ENCODE peak calls at places on chromosomes 16 and 17, in eight cellular contexts. U is left ventricle myocardium inferior, Q is A549, S is heart right ventricle, O is right atrium auricular region, C is testis, A is body of pancreas, H is AG04450. X is an unnamed sample.

GRCh38 chr16:49889725-49890397 is 33.9 kb upstream of the ZNF423 start:
- DNase-seq in U (no peak), Q (no peak), S (no peak), O (no peak), C (no peak), A (no peak), H (no peak), X (peak; percentile 19)

GRCh38 chr17:71828182-71828596 is 292.6 kb upstream of the SOX9 start:
- DNase-seq in U (no peak), Q (no peak), S (no peak), O (no peak), C (no peak), A (no peak), H (no peak), X (no peak)

GRCh38 chr17:9360610-9361571 is 214.7 kb downstream of the STX8 start:
- DNase-seq in U (no peak), Q (peak; percentile 83), S (peak; percentile 11), O (no peak), C (peak; percentile 68), A (peak; percentile 34), H (peak; percentile 67), X (peak; percentile 19)

GRCh38 chr17:47707056-47707791 is 13.3 kb downstream of the TBKBP1 start:
- DNase-seq in U (no peak), Q (no peak), S (no peak), O (no peak), C (no peak), A (no peak), H (no peak), X (no peak)

GRCh38 chr17:39808409-39808997 is 55.6 kb downstream of the IKZF3 start:
- DNase-seq in U (no peak), Q (no peak), S (no peak), O (no peak), C (no peak), A (no peak), H (no peak), X (no peak)

GRCh38 chr17:61452301-61453290 is at the start of gene TBX4:
- DNase-seq in U (no peak), Q (no peak), S (no peak), O (peak; percentile 49), C (no peak), A (no peak), H (no peak), X (no peak)

GRCh38 chr16:69747115-69747514 is 7.6 kb downstream of the NOB1 start:
- DNase-seq in U (no peak), Q (no peak), S (no peak), O (no peak), C (no peak), A (no peak), H (no peak), X (no peak)

GRCh38 chr17:42814633-42815399 is 9.3 kb downstream of the BECN1 start:
- DNase-seq in U (no peak), Q (no peak), S (no peak), O (no peak), C (no peak), A (no peak), H (no peak), X (no peak)

GRCh38 chr17:19410875-19411291 is at the start of gene RNF112:
- DNase-seq in U (peak; percentile 41), Q (no peak), S (no peak), O (no peak), C (no peak), A (no peak), H (no peak), X (no peak)

GRCh38 chr16:76081936-76082335 is 195.3 kb upstream of the CNTNAP4 start:
- DNase-seq in U (no peak), Q (no peak), S (no peak), O (no peak), C (no peak), A (no peak), H (no peak), X (no peak)

GRCh38 chr16:28192811-28193529 is 18.8 kb downstream of the XPO6 start:
- DNase-seq in U (no peak), Q (no peak), S (no peak), O (no peak), C (no peak), A (no peak), H (no peak), X (no peak)
- TF ChIP-seq CTCF in U (no peak), Q (no peak), S (no peak), O (no peak), C (no peak), A (no peak), H (no peak), X (no peak)

GRCh38 chr17:65054602-65055001 is 1.9 kb downstream of the GNA13 start:
- DNase-seq in U (no peak), Q (no peak), S (no peak), O (no peak), C (no peak), A (no peak), H (no peak), X (no peak)
- H3K27ac ChIP-seq in U (peak overlapping the region; percentile 99), Q (peak overlapping the region; percentile 97), S (peak overlapping the region; percentile 99), O (peak overlapping the region; percentile 99), C (peak overlapping the region; percentile 99), A (no peak overlapping the region), H (no peak overlapping the region), X (peak overlapping the region; percentile 33)

GRCh38 chr16:2046889-2047329 is 725 bp downstream of the NTHL1 start:
- DNase-seq in U (no peak), Q (no peak), S (no peak), O (no peak), C (no peak), A (no peak), H (no peak), X (no peak)

GRCh38 chr16:2048116-2048543 is 345 bp downstream of the TSC2 start:
- DNase-seq in U (no peak), Q (no peak), S (no peak), O (no peak), C (peak; percentile 44), A (no peak), H (no peak), X (no peak)

GRCh38 chr16:2046125-2046888 is 1.3 kb downstream of the NTHL1 start:
- DNase-seq in U (no peak), Q (no peak), S (no peak), O (no peak), C (no peak), A (no peak), H (no peak), X (no peak)

GRCh38 chr16:2044541-2044940 is 3.1 kb downstream of the NTHL1 start:
- DNase-seq in U (no peak), Q (no peak), S (no peak), O (no peak), C (no peak), A (no peak), H (no peak), X (no peak)

GRCh38 chr16:2047330-2048115 is at the start of the genes NTHL1 and TSC2:
- DNase-seq in U (peak; percentile 97), Q (peak; percentile 98), S (peak; percentile 97), O (peak; percentile 99), C (peak; percentile 98), A (peak; percentile 96), H (peak; percentile 88), X (peak; percentile 90)
- TF ChIP-seq CTCF in U (peak; percentile 51), Q (peak; percentile 29), S (peak; percentile 73), O (peak; percentile 52), C (peak; percentile 51), A (peak; percentile 74), H (peak; percentile 44), X (no peak)

GRCh38 chr17:50087246-50087911 is 7.8 kb upstream of the PDK2 start:
- DNase-seq in U (peak; percentile 74), Q (peak; percentile 87), S (peak; percentile 63), O (peak; percentile 75), C (peak; percentile 79), A (peak; percentile 77), H (peak; percentile 48), X (peak; percentile 60)
- H3K27ac ChIP-seq in U (no peak overlapping the region), Q (no peak overlapping the region), S (no peak overlapping the region), O (no peak overlapping the region), C (no peak overlapping the region), A (no peak overlapping the region), H (no peak overlapping the region), X (peak overlapping the region; percentile 85)

GRCh38 chr17:5668557-5669138 is 84.3 kb upstream of the NLRP1 start:
- DNase-seq in U (no peak), Q (no peak), S (no peak), O (no peak), C (no peak), A (no peak), H (no peak), X (no peak)

GRCh38 chr17:5665164-5665563 is 80.9 kb upstream of the NLRP1 start:
- DNase-seq in U (no peak), Q (no peak), S (no peak), O (no peak), C (no peak), A (no peak), H (no peak), X (no peak)

GRCh38 chr17:5672141-5672540 is 87.8 kb upstream of the NLRP1 start:
- DNase-seq in U (no peak), Q (no peak), S (no peak), O (no peak), C (no peak), A (no peak), H (no peak), X (no peak)

GRCh38 chr17:5669191-5669590 is 84.9 kb upstream of the NLRP1 start:
- DNase-seq in U (no peak), Q (no peak), S (no peak), O (no peak), C (no peak), A (no peak), H (no peak), X (no peak)

GRCh38 chr17:5667871-5668270 is 83.6 kb upstream of the NLRP1 start:
- DNase-seq in U (no peak), Q (peak; percentile 31), S (no peak), O (no peak), C (no peak), A (no peak), H (no peak), X (no peak)
- TF ChIP-seq CTCF in U (no peak), Q (no peak), S (no peak), O (no peak), C (no peak), A (no peak), H (no peak), X (no peak)

DNA sequence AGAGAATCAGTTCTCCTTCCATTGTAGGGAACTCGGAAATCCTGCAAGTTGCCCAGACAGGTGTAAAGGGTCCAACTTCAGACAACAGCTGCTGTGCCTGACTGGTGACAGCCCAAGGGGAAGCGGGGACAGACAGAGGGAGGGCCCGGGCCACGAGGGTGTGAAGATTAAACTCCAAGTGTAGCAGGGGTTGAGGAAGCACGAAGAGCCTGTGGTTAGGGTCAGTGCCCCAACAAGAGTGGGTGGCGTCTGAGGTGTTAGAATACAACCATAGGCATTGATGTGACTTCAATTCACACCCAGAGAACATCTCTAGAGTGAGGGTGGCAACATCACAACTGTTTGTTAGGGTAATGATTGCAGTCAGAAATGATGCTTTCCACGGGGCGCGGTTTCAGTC is 39.1 kb downstream of the ASPA start:
- DNase-seq in U (no peak), Q (no peak), S (no peak), O (no peak), C (no peak), A (no peak), H (no peak), X (no peak)
- H3K27ac ChIP-seq in U (peak overlapping the region; percentile 97), Q (no peak overlapping the region), S (no peak overlapping the region), O (peak overlapping the region; percentile 94), C (no peak overlapping the region), A (no peak overlapping the region), H (no peak overlapping the region), X (no peak overlapping the region)

X was measured in RWPE1.